ENCODE peak calls at places on chromosomes 16 and 17, in five cellular contexts. W is transverse colon, Y is lower lobe of right lung, R is osteocyte, Z is heart left ventricle. V is an unnamed sample.

GRCh38 chr16:424033-424622 is 1.3 kb upstream of the RAB11FIP3 start:
- DNase-seq in R (no peak), W (peak; percentile 60), Z (peak; percentile 75), Y (no peak), V (peak; percentile 24)

GRCh38 chr16:10558746-10559641 is 21.4 kb downstream of the EMP2 start:
- DNase-seq in W (peak; percentile 36), R (no peak), Z (peak; percentile 86), Y (peak; percentile 68), V (no peak)

GRCh38 chr17:55157165-55157564 is 107.6 kb upstream of the HLF start:
- DNase-seq in W (no peak), R (no peak), Z (no peak), Y (no peak), V (no peak)

GRCh38 chr17:9902116-9902515 is 3.0 kb downstream of the RCVRN start:
- DNase-seq in R (no peak), Y (no peak), W (no peak), Z (no peak), V (no peak)

GRCh38 chr17:57600092-57600491 is 145.0 kb downstream of the CCDC182 start:
- DNase-seq in Y (no peak), R (no peak), Z (no peak), W (no peak), V (peak; percentile 71)

GRCh38 chr17:50522766-50523165 is 9.8 kb upstream of the EPN3 start:
- DNase-seq in Z (no peak), W (no peak), Y (no peak), R (no peak), V (no peak)

GRCh38 chr16:72481419-72481818 is 309.5 kb upstream of the PMFBP1 start:
- DNase-seq in Z (no peak), W (no peak), Y (no peak), R (no peak), V (no peak)

GRCh38 chr17:62718420-62718819 is 89.7 kb downstream of the MARCHF10 start:
- DNase-seq in Z (no peak), Y (no peak), W (no peak), R (no peak), V (no peak)

GRCh38 chr17:82832881-82833475 is 6.8 kb downstream of the ZNF750 start:
- DNase-seq in Z (no peak), Y (no peak), R (no peak), W (no peak), V (no peak)

GRCh38 chr17:8079291-8080207 is 8.0 kb downstream of the ALOX12B start:
- DNase-seq in Z (peak; percentile 67), Y (peak; percentile 85), W (peak; percentile 76), R (peak; percentile 91), V (peak; percentile 37)

GRCh38 chr17:17514361-17514992 is 18.3 kb upstream of the RASD1 start:
- DNase-seq in W (no peak), Y (no peak), R (no peak), Z (peak; percentile 12), V (no peak)
- TF ChIP-seq CTCF in W (no peak), Y (no peak), R (no peak), Z (no peak), V (no peak)

GRCh38 chr17:32112416-32112815 is 29.9 kb upstream of the RHOT1 start:
- DNase-seq in Y (no peak), R (no peak), W (no peak), Z (no peak), V (no peak)
- TF ChIP-seq CTCF in Y (no peak), R (no peak), W (no peak), Z (no peak), V (no peak)

GRCh38 chr16:66798162-66798561 is 3.2 kb downstream of the TERB1 start:
- DNase-seq in R (no peak), Y (no peak), W (no peak), Z (no peak), V (no peak)
- TF ChIP-seq CTCF in R (no peak), Y (no peak), W (no peak), Z (no peak), V (no peak)

GRCh38 chr17:48954300-48954755 is 9.7 kb upstream of the SNF8 start:
- DNase-seq in Z (no peak), Y (no peak), W (peak; percentile 46), R (no peak), V (peak; percentile 53)
- TF ChIP-seq CTCF in Z (no peak), Y (no peak), W (no peak), R (peak; percentile 52), V (no peak)

DNA sequence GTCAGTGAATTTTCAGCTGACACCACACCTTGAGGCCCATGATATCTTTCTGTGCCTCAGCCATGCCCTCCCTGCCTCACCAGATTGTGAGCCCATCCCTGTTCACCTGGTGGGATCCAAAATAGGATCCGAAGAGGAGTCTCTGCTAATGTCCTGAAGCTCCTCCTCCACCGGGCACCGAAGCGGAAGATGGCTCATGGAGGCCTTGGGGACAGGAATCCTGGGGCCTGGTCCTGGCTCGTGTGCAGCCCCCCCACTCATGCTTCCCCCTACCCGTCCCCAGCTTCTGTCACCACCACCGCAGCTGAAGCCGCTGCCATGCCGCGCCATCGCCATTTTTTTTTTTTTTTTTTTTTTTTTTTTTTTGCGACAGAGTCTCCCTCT is 1683.4 kb downstream of the TP53TG3F start:
- DNase-seq in R (no peak), Z (no peak), Y (no peak), W (no peak), V (no peak)
- TF ChIP-seq CTCF in R (no peak), Z (no peak), Y (no peak), W (no peak), V (no peak)

GRCh38 chr16:31009894-31010293 is 544 bp downstream of the STX1B start:
- DNase-seq in Z (peak; percentile 14), R (no peak), W (no peak), Y (no peak), V (no peak)
- TF ChIP-seq CTCF in Z (no peak), R (no peak), W (no peak), Y (no peak), V (no peak)

GRCh38 chr17:48160177-48160967 is 52.8 kb downstream of the SNX11 start:
- DNase-seq in W (peak; percentile 33), Z (no peak), R (no peak), Y (no peak), V (no peak)

GRCh38 chr17:48162946-48163506 is 55.5 kb downstream of the SNX11 start:
- DNase-seq in W (peak; percentile 11), Z (no peak), R (no peak), Y (no peak), V (no peak)

GRCh38 chr17:48161127-48161905 is 53.8 kb downstream of the SNX11 start:
- DNase-seq in W (no peak), Y (no peak), R (no peak), Z (no peak), V (no peak)

GRCh38 chr17:48162305-48162934 is 54.9 kb downstream of the SNX11 start:
- DNase-seq in R (no peak), Y (no peak), W (no peak), Z (no peak), V (no peak)

DNA sequence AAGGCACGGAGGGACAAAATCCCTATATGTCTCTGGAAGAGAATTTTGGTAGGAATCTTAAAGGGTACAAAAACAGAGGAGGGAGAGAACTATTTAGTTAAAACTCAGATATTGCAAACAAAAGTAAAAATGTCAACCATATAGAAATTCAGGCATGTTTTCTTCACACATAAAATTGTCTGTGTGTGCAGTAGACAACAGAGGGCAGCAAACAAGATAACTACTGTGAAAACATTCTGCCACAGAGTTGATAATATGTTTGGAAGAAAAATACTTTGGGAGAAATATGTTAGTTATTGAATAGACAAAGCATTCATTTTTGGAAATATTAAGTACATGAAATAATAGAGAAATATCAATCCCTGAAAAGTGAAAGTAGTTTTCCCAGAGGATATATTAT is 56.2 kb downstream of the SNX11 start:
- DNase-seq in R (no peak), Y (no peak), W (no peak), Z (no peak), V (no peak)
- TF ChIP-seq CTCF in R (peak; percentile 31), Y (no peak), W (no peak), Z (no peak), V (no peak)

GRCh38 chr17:3639981-3640596 is 3.5 kb downstream of the CTNS start:
- DNase-seq in Y (no peak), W (no peak), R (no peak), Z (no peak), V (no peak)
- TF ChIP-seq CTCF in Y (no peak), W (no peak), R (no peak), Z (no peak), V (no peak)

GRCh38 chr16:82580293-82580900 is 46.4 kb upstream of the CDH13 start:
- DNase-seq in W (no peak), Z (peak; percentile 30), Y (no peak), R (no peak), V (no peak)
- TF ChIP-seq CTCF in W (no peak), Z (peak; percentile 18), Y (peak; percentile 35), R (no peak), V (no peak)

V was measured in HL-60.